ENCODE peak calls at places on chromosomes 3 and 15, in four cellular contexts. O, M, L and N are unnamed samples.

GRCh38 chr3:17469520-17469919 is 272.9 kb downstream of the TBC1D5 start:
- DNase-seq in O (no peak), M (no peak), L (no peak), N (no peak)

GRCh38 chr3:113441051-113441770 is at the start of gene CFAP44:
- DNase-seq in O (peak; percentile 52), M (no peak), L (peak; percentile 68), N (no peak)

GRCh38 chr3:151772825-151773480 is 39.2 kb downstream of the AADACL2 start:
- DNase-seq in O (no peak), M (no peak), L (no peak), N (no peak)

GRCh38 chr15:79066391-79067090 is 24.0 kb downstream of the RASGRF1 start:
- DNase-seq in O (no peak), M (no peak), L (no peak), N (no peak)

GRCh38 chr3:134197681-134198261 is 52.9 kb downstream of the RYK start:
- DNase-seq in O (peak; percentile 83), M (peak; percentile 62), L (peak; percentile 48), N (peak; percentile 42)

GRCh38 chr3:184665101-184665500 is 46.8 kb downstream of the MAGEF1 start:
- DNase-seq in O (no peak), M (no peak), L (no peak), N (no peak)

GRCh38 chr3:66993082-66993481 is 5.0 kb upstream of the KBTBD8 start:
- DNase-seq in O (no peak), M (no peak), L (no peak), N (no peak)

GRCh38 chr3:117486709-117487394 is 777.3 kb downstream of the TUSC7 start:
- DNase-seq in O (no peak), M (no peak), L (no peak), N (no peak)

GRCh38 chr15:61441901-61442300 is 212.8 kb upstream of the RORA start:
- DNase-seq in O (no peak), M (no peak), L (no peak), N (no peak)

GRCh38 chr15:90336705-90337141 is 15.4 kb upstream of the ZNF774 start:
- DNase-seq in O (peak; percentile 85), M (no peak), L (no peak), N (no peak)
- TF ChIP-seq MAZ in O (no peak), M (no peak), L (no peak), N (no peak)

GRCh38 chr15:98226149-98226548 is 265.6 kb downstream of the ARRDC4 start:
- DNase-seq in O (no peak), M (no peak), L (no peak), N (no peak)

GRCh38 chr15:98226578-98226977 is 266.1 kb downstream of the ARRDC4 start:
- DNase-seq in O (no peak), M (no peak), L (no peak), N (no peak)

GRCh38 chr15:98232761-98233160 is 272.3 kb downstream of the ARRDC4 start:
- DNase-seq in O (no peak), M (no peak), L (no peak), N (no peak)

DNA sequence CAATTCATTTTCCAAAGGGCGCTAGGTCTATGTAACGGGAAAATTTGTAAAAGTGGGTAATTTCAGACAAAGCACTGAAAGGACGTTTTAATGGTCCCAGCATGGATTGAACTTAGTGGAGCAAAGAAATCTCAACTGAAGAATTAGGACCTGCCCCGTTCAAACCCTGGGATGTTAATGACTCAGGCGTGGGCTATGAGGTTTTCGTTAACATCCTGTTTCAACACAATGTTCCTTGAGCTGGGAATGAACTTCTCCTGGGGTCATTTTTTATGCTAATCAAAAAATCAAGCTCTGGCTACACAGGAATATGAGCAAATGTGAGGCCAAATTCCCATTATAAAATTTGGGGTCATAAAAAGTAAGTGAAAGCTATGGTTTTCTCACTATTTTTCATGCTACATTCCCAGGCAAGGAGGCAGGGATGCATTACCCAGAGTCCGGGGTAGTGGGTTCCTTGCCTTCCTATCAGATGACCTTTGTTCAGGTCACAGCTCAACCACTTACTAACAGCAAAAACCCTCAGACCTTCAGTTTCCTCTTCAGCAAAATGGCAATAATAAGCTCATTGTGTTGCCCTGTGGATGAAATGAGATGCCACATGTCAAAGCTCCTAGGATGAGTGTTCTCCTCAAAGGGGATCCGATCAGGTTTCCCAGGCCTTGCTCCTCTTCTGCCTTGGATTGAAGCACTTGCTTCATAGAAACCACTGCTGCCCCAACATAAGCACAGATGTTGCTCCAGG is 271.4 kb downstream of the ARRDC4 start:
- DNase-seq in O (no peak), M (no peak), L (no peak), N (no peak)
- TF ChIP-seq MAZ in O (no peak), M (no peak), L (no peak), N (no peak)

DNA sequence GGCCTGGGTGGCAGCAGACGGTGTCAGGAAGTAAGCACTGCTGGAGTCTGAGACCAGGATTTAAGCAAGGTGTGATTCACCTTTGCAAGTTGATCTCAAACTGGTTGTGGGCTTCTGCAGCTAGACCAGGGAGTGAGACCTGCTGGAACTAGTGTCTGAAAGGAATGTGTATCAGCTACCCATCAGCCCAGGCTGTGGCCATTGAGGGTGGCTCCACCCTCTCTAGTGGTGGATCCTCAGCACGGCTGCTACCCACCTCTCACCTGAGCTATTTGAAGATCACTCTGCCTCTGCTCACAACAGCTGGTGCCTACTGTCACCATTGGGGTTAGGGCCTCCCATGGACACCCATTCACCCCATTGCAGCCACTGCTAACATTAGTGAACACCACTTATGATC is 140.3 kb upstream of the DCBLD2 start:
- DNase-seq in O (no peak), M (no peak), L (no peak), N (no peak)
- TF ChIP-seq MAZ in O (no peak), M (no peak), L (no peak), N (no peak)

GRCh38 chr3:64207289-64208086 is 17.8 kb downstream of the PRICKLE2 start:
- DNase-seq in O (peak; percentile 85), M (no peak), L (no peak), N (no peak)

GRCh38 chr3:64213224-64213893 is 11.9 kb downstream of the PRICKLE2 start:
- DNase-seq in O (no peak), M (no peak), L (no peak), N (no peak)

GRCh38 chr3:64214697-64215018 is 10.6 kb downstream of the PRICKLE2 start:
- DNase-seq in O (peak; percentile 76), M (no peak), L (no peak), N (peak; percentile 1)

GRCh38 chr3:64214002-64214696 is 11.1 kb downstream of the PRICKLE2 start:
- DNase-seq in O (peak; percentile 82), M (no peak), L (no peak), N (no peak)

GRCh38 chr3:64209866-64210609 is 15.2 kb downstream of the PRICKLE2 start:
- DNase-seq in O (no peak), M (no peak), L (no peak), N (no peak)
- TF ChIP-seq MAZ in O (no peak), M (no peak), L (no peak), N (no peak)

DNA sequence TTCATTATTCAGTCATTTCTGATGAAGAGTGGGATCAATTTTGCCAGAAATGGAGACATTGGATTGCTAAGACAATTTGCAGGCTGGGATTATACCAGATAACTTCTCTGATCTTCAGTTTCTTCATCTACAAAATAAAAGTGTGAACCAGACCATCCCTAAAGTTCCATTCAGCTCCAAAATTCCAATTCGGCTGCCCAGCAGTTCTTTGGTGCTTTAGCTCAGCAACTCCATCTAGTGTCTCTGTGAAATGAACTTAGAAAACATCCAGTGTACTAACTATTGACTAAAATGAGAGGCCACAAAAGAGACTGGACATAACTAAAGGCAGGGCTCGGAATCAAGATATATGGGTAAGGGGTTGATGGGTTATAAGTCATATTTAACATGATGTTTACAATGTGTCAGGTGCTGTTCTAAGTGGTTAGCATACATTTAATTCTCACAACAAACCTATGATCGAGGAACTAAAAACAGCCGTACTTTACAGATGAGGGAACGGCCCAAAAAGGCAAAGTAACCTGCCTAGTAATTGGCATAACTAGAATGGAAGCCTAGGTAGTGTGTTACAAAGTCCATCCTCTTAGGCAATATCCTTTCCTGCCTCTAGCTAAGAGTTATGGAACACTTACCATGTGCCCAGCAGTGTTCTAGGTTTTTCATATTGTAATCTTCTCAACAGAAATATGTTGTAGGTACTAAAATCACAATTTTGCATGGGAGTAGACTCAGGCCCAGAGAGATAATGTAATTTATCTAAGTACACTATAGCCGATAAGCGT is 17.0 kb downstream of the THAP10 start:
- DNase-seq in O (peak; percentile 58), M (no peak), L (no peak), N (no peak)
- TF ChIP-seq MAZ in O (no peak), M (no peak), L (no peak), N (no peak)

GRCh38 chr15:89494941-89495637 is 1.3 kb downstream of the RHCG start:
- DNase-seq in O (no peak), M (peak; percentile 39), L (no peak), N (peak; percentile 41)
- TF ChIP-seq MAZ in O (no peak), M (no peak), L (no peak), N (no peak)